ENCODE peak calls at places on chromosome 1, in six cellular contexts. One of them, this sample, is unnamed.

GRCh38 chr1:113783254-113784103 is 24.2 kb upstream of the PHTF1 start:
- DNase-seq in heart left ventricle: peak; percentile 37
- DNase-seq in amniotic stem cell: no peak
- DNase-seq in NCI-H1105: no peak
- DNase-seq in nucleus accumbens: no peak
- DNase-seq in cardiac fibroblast: peak; percentile 70
- DNase-seq in this sample: no peak

GRCh38 chr1:192739476-192740184 is 69.2 kb upstream of the RGS2 start:
- DNase-seq in heart left ventricle: no peak
- DNase-seq in amniotic stem cell: no peak
- DNase-seq in NCI-H1105: no peak
- DNase-seq in nucleus accumbens: no peak
- DNase-seq in cardiac fibroblast: no peak
- DNase-seq in this sample: no peak

GRCh38 chr1:59750612-59751395 is 63.9 kb upstream of the HOOK1 start:
- DNase-seq in heart left ventricle: no peak
- DNase-seq in amniotic stem cell: peak; percentile 57
- DNase-seq in NCI-H1105: no peak
- DNase-seq in nucleus accumbens: no peak
- DNase-seq in cardiac fibroblast: peak; percentile 92
- DNase-seq in this sample: no peak

GRCh38 chr1:234957330-234958065 is 171.1 kb downstream of the TOMM20 start:
- DNase-seq in heart left ventricle: no peak
- DNase-seq in amniotic stem cell: no peak
- DNase-seq in NCI-H1105: no peak
- DNase-seq in nucleus accumbens: no peak
- DNase-seq in cardiac fibroblast: peak; percentile 78
- DNase-seq in this sample: no peak

GRCh38 chr1:161066694-161067093 is 3.0 kb downstream of the ARHGAP30 start:
- DNase-seq in heart left ventricle: no peak
- DNase-seq in amniotic stem cell: no peak
- DNase-seq in NCI-H1105: no peak
- DNase-seq in nucleus accumbens: no peak
- DNase-seq in cardiac fibroblast: no peak
- DNase-seq in this sample: no peak

GRCh38 chr1:41313661-41314131 is 47.5 kb upstream of the FOXO6 start:
- DNase-seq in heart left ventricle: no peak
- DNase-seq in amniotic stem cell: no peak
- DNase-seq in NCI-H1105: no peak
- DNase-seq in nucleus accumbens: no peak
- DNase-seq in cardiac fibroblast: peak; percentile 34
- DNase-seq in this sample: no peak

GRCh38 chr1:95203908-95204437 is 30.0 kb upstream of the RWDD3 start:
- DNase-seq in heart left ventricle: no peak
- DNase-seq in amniotic stem cell: no peak
- DNase-seq in NCI-H1105: no peak
- DNase-seq in nucleus accumbens: no peak
- DNase-seq in cardiac fibroblast: no peak
- DNase-seq in this sample: no peak

GRCh38 chr1:28260803-28261174 is 1.5 kb downstream of the SESN2 start:
- DNase-seq in heart left ventricle: no peak
- DNase-seq in amniotic stem cell: no peak
- DNase-seq in NCI-H1105: no peak
- DNase-seq in nucleus accumbens: no peak
- DNase-seq in cardiac fibroblast: peak; percentile 13
- DNase-seq in this sample: no peak

GRCh38 chr1:150836129-150836773 is 28.2 kb upstream of the CTSK start:
- DNase-seq in heart left ventricle: no peak
- DNase-seq in amniotic stem cell: no peak
- DNase-seq in NCI-H1105: peak; percentile 30
- DNase-seq in nucleus accumbens: no peak
- DNase-seq in cardiac fibroblast: no peak
- DNase-seq in this sample: no peak

GRCh38 chr1:116268211-116268610 is 104.8 kb upstream of the ATP1A1 start:
- DNase-seq in heart left ventricle: no peak
- DNase-seq in amniotic stem cell: no peak
- DNase-seq in NCI-H1105: peak; percentile 19
- DNase-seq in nucleus accumbens: peak; percentile 48
- DNase-seq in cardiac fibroblast: peak; percentile 10
- DNase-seq in this sample: no peak

GRCh38 chr1:152886090-152886489 is 8.0 kb downstream of the SMCP start:
- DNase-seq in heart left ventricle: no peak
- DNase-seq in amniotic stem cell: no peak
- DNase-seq in NCI-H1105: no peak
- DNase-seq in nucleus accumbens: no peak
- DNase-seq in cardiac fibroblast: no peak
- DNase-seq in this sample: no peak

GRCh38 chr1:63152572-63152971 is 169.8 kb upstream of the FOXD3 start:
- DNase-seq in heart left ventricle: no peak
- DNase-seq in amniotic stem cell: no peak
- DNase-seq in NCI-H1105: no peak
- DNase-seq in nucleus accumbens: no peak
- DNase-seq in cardiac fibroblast: no peak
- DNase-seq in this sample: no peak

GRCh38 chr1:19974822-19975416 is 4.5 kb downstream of the PLA2G2A start:
- DNase-seq in heart left ventricle: peak; percentile 55
- DNase-seq in amniotic stem cell: no peak
- DNase-seq in NCI-H1105: peak; percentile 7
- DNase-seq in nucleus accumbens: no peak
- DNase-seq in cardiac fibroblast: peak; percentile 80
- DNase-seq in this sample: no peak

GRCh38 chr1:170414989-170415733 is 116.8 kb upstream of the GORAB start:
- DNase-seq in heart left ventricle: no peak
- DNase-seq in amniotic stem cell: no peak
- DNase-seq in NCI-H1105: no peak
- DNase-seq in nucleus accumbens: no peak
- DNase-seq in cardiac fibroblast: peak; percentile 59
- DNase-seq in this sample: no peak

GRCh38 chr1:51926171-51926812 is 47.8 kb upstream of the NRDC start:
- DNase-seq in heart left ventricle: no peak
- DNase-seq in amniotic stem cell: no peak
- DNase-seq in NCI-H1105: no peak
- DNase-seq in nucleus accumbens: no peak
- DNase-seq in cardiac fibroblast: peak; percentile 83
- DNase-seq in this sample: no peak

GRCh38 chr1:52554756-52555155 is 1.9 kb upstream of the TUT4 start:
- DNase-seq in heart left ventricle: no peak
- DNase-seq in amniotic stem cell: no peak
- DNase-seq in NCI-H1105: no peak
- DNase-seq in nucleus accumbens: no peak
- DNase-seq in cardiac fibroblast: no peak
- DNase-seq in this sample: no peak

GRCh38 chr1:234515821-234516241 is 36.9 kb upstream of the TARBP1 start:
- DNase-seq in heart left ventricle: no peak
- DNase-seq in amniotic stem cell: peak; percentile 12
- DNase-seq in NCI-H1105: no peak
- DNase-seq in nucleus accumbens: no peak
- DNase-seq in cardiac fibroblast: peak; percentile 68
- DNase-seq in this sample: no peak

GRCh38 chr1:229060140-229060539 is 210.8 kb upstream of the RAB4A start:
- DNase-seq in heart left ventricle: no peak
- DNase-seq in amniotic stem cell: no peak
- DNase-seq in NCI-H1105: no peak
- DNase-seq in nucleus accumbens: no peak
- DNase-seq in cardiac fibroblast: no peak
- DNase-seq in this sample: no peak

GRCh38 chr1:89724369-89725015 is 91.6 kb downstream of the LRRC8C start:
- DNase-seq in heart left ventricle: peak; percentile 32
- DNase-seq in amniotic stem cell: no peak
- DNase-seq in NCI-H1105: no peak
- DNase-seq in nucleus accumbens: no peak
- DNase-seq in cardiac fibroblast: peak; percentile 93
- DNase-seq in this sample: no peak

GRCh38 chr1:76269175-76269574 is 194.6 kb downstream of the ST6GALNAC3 start:
- DNase-seq in heart left ventricle: no peak
- DNase-seq in amniotic stem cell: peak; percentile 32
- DNase-seq in NCI-H1105: no peak
- DNase-seq in nucleus accumbens: no peak
- DNase-seq in cardiac fibroblast: peak; percentile 36
- DNase-seq in this sample: no peak

GRCh38 chr1:157490337-157491165 is 61.8 kb downstream of the FCRL5 start:
- DNase-seq in heart left ventricle: peak; percentile 41
- DNase-seq in amniotic stem cell: peak; percentile 12
- DNase-seq in NCI-H1105: peak; percentile 47
- DNase-seq in nucleus accumbens: peak; percentile 42
- DNase-seq in cardiac fibroblast: peak; percentile 74
- DNase-seq in this sample: no peak

GRCh38 chr1:7751174-7751573 is 19.9 kb upstream of the VAMP3 start:
- DNase-seq in heart left ventricle: no peak
- DNase-seq in amniotic stem cell: no peak
- DNase-seq in NCI-H1105: no peak
- DNase-seq in nucleus accumbens: no peak
- DNase-seq in cardiac fibroblast: no peak
- DNase-seq in this sample: no peak

GRCh38 chr1:38287036-38287435 is 240.4 kb upstream of the POU3F1 start:
- DNase-seq in heart left ventricle: no peak
- DNase-seq in amniotic stem cell: no peak
- DNase-seq in NCI-H1105: no peak
- DNase-seq in nucleus accumbens: no peak
- DNase-seq in cardiac fibroblast: no peak
- DNase-seq in this sample: no peak

GRCh38 chr1:38127432-38127831 is 80.8 kb upstream of the POU3F1 start:
- DNase-seq in heart left ventricle: no peak
- DNase-seq in amniotic stem cell: no peak
- DNase-seq in NCI-H1105: no peak
- DNase-seq in nucleus accumbens: no peak
- DNase-seq in cardiac fibroblast: no peak
- DNase-seq in this sample: no peak

GRCh38 chr1:59455206-59455605 is 158.3 kb downstream of the FGGY start:
- DNase-seq in heart left ventricle: no peak
- DNase-seq in amniotic stem cell: peak; percentile 67
- DNase-seq in NCI-H1105: no peak
- DNase-seq in nucleus accumbens: no peak
- DNase-seq in cardiac fibroblast: peak; percentile 74
- DNase-seq in this sample: no peak

GRCh38 chr1:59156031-59156430 is 140.9 kb upstream of the FGGY start:
- DNase-seq in heart left ventricle: no peak
- DNase-seq in amniotic stem cell: no peak
- DNase-seq in NCI-H1105: no peak
- DNase-seq in nucleus accumbens: no peak
- DNase-seq in cardiac fibroblast: no peak
- DNase-seq in this sample: no peak

GRCh38 chr1:9792156-9793042 is 31.4 kb downstream of the CLSTN1 start:
- DNase-seq in heart left ventricle: no peak
- DNase-seq in amniotic stem cell: no peak
- DNase-seq in NCI-H1105: peak; percentile 94
- DNase-seq in nucleus accumbens: no peak
- DNase-seq in cardiac fibroblast: no peak
- DNase-seq in this sample: no peak

GRCh38 chr1:61085191-61086086 is 3.1 kb downstream of the NFIA start:
- DNase-seq in heart left ventricle: no peak
- DNase-seq in amniotic stem cell: no peak
- DNase-seq in NCI-H1105: no peak
- DNase-seq in nucleus accumbens: no peak
- DNase-seq in cardiac fibroblast: no peak
- DNase-seq in this sample: no peak

GRCh38 chr1:243713470-243714186 is 136.4 kb downstream of the AKT3 start:
- DNase-seq in heart left ventricle: peak; percentile 33
- DNase-seq in amniotic stem cell: no peak
- DNase-seq in NCI-H1105: peak; percentile 96
- DNase-seq in nucleus accumbens: peak; percentile 30
- DNase-seq in cardiac fibroblast: peak; percentile 39
- DNase-seq in this sample: peak; percentile 65

GRCh38 chr1:55012661-55013060 is 13.9 kb downstream of the BSND start:
- DNase-seq in heart left ventricle: no peak
- DNase-seq in amniotic stem cell: no peak
- DNase-seq in NCI-H1105: peak; percentile 25
- DNase-seq in nucleus accumbens: no peak
- DNase-seq in cardiac fibroblast: no peak
- DNase-seq in this sample: no peak